ENCODE peak calls at places on chromosome 10, in six cellular contexts. U is stromal cell of bone marrow; J is T-helper 22 cell; E is activated CD4-positive, alpha-beta T cell treated with anti-CD3 and anti-CD28 coated beads for 48 hours; K is stomach; Q is GM23248. G is an unnamed sample.

GRCh38 chr10:30565449-30565848 is 64.1 kb downstream of the LYZL2 start:
- DNase-seq in J (no peak), Q (no peak), E (no peak), K (no peak), U (no peak), G (no peak)

GRCh38 chr10:44203535-44203934 is 181.4 kb downstream of the CXCL12 start:
- DNase-seq in E (no peak), Q (no peak), J (no peak), K (no peak), U (no peak), G (no peak)

GRCh38 chr10:60963441-60964256 is 19.7 kb upstream of the RHOBTB1 start:
- DNase-seq in J (no peak), Q (peak; percentile 73), E (no peak), K (no peak), U (no peak), G (no peak)

GRCh38 chr10:118028619-118029018 is 18.1 kb downstream of the RAB11FIP2 start:
- DNase-seq in J (no peak), Q (no peak), E (no peak), U (no peak), K (no peak), G (no peak)

GRCh38 chr10:117501460-117502035 is 41.0 kb upstream of the EMX2 start:
- DNase-seq in K (no peak), U (no peak), E (no peak), Q (no peak), J (no peak), G (no peak)

GRCh38 chr10:77939561-77940001 is 13.0 kb upstream of the DLG5 start:
- DNase-seq in K (peak; percentile 58), U (peak; percentile 85), J (no peak), Q (peak; percentile 43), E (no peak), G (no peak)

GRCh38 chr10:2958659-2959058 is 108.7 kb upstream of the PFKP start:
- DNase-seq in J (no peak), E (no peak), Q (no peak), U (no peak), K (no peak), G (no peak)

GRCh38 chr10:7756360-7756992 is 31.3 kb downstream of the KIN start:
- DNase-seq in K (peak; percentile 34), U (peak; percentile 8), J (no peak), E (peak; percentile 22), Q (peak; percentile 48), G (no peak)

GRCh38 chr10:89741126-89741762 is 39.9 kb downstream of the KIF20B start:
- DNase-seq in Q (no peak), U (no peak), K (no peak), E (no peak), J (no peak), G (no peak)

GRCh38 chr10:9379183-9379582 is 1324.7 kb downstream of the GATA3 start:
- DNase-seq in U (no peak), Q (no peak), J (no peak), K (no peak), E (no peak), G (no peak)

GRCh38 chr10:32372000-32372875 is 25.3 kb upstream of the EPC1 start:
- DNase-seq in J (no peak), K (peak; percentile 56), U (no peak), E (no peak), Q (peak; percentile 32), G (no peak)

GRCh38 chr10:96470108-96470743 is 43.5 kb downstream of the TLL2 start:
- DNase-seq in J (no peak), E (peak; percentile 55), Q (peak; percentile 53), U (no peak), K (peak; percentile 31), G (no peak)

GRCh38 chr10:121593267-121593666 is 5.0 kb downstream of the FGFR2 start:
- DNase-seq in K (no peak), Q (no peak), U (no peak), E (no peak), J (no peak), G (no peak)

GRCh38 chr10:48442090-48442808 is 135.8 kb downstream of the MAPK8 start:
- DNase-seq in K (no peak), Q (no peak), U (no peak), E (no peak), J (no peak), G (no peak)

GRCh38 chr10:132997517-132998265 is 55.3 kb upstream of the CFAP46 start:
- DNase-seq in U (no peak), E (no peak), K (no peak), J (no peak), Q (no peak), G (no peak)

GRCh38 chr10:4345842-4346241 is 480.2 kb upstream of the AKR1E2 start:
- DNase-seq in K (no peak), J (no peak), U (no peak), E (no peak), Q (peak; percentile 7), G (no peak)

GRCh38 chr10:33345236-33345635 is 10.8 kb upstream of the NRP1 start:
- DNase-seq in J (no peak), E (no peak), K (no peak), U (no peak), Q (no peak), G (no peak)

GRCh38 chr10:97673736-97674525 is 13.1 kb downstream of the AVPI1 start:
- DNase-seq in U (peak; percentile 45), Q (peak; percentile 78), J (no peak), E (peak; percentile 60), K (no peak), G (no peak)

GRCh38 chr10:50325449-50326188 is 74.3 kb upstream of the ASAH2 start:
- DNase-seq in U (peak; percentile 96), K (peak; percentile 52), E (peak; percentile 13), J (no peak), Q (peak; percentile 99), G (no peak)

GRCh38 chr10:18735711-18736110 is 76.5 kb downstream of the ARL5B start:
- DNase-seq in U (no peak), K (no peak), E (no peak), Q (no peak), J (no peak), G (no peak)

GRCh38 chr10:129615381-129615780 is 148.3 kb downstream of the MGMT start:
- DNase-seq in U (no peak), J (no peak), E (no peak), K (no peak), Q (no peak), G (no peak)

GRCh38 chr10:58661336-58661735 is 148.7 kb downstream of the BICC1 start:
- DNase-seq in K (no peak), U (no peak), J (no peak), Q (peak; percentile 84), E (no peak), G (no peak)

GRCh38 chr10:5094265-5095205 is at the start of gene AKR1C3:
- DNase-seq in Q (peak; percentile 88), K (no peak), E (no peak), U (peak; percentile 77), J (no peak), G (no peak)

GRCh38 chr10:124717911-124718734 is 26.1 kb downstream of the FAM53B start:
- DNase-seq in K (no peak), U (no peak), J (peak; percentile 87), Q (no peak), E (peak; percentile 84), G (no peak)

GRCh38 chr10:64430690-64431323 is 909.6 kb downstream of the REEP3 start:
- DNase-seq in K (no peak), U (peak; percentile 18), Q (no peak), E (no peak), J (no peak), G (no peak)

GRCh38 chr10:106682175-106682574 is 482.3 kb downstream of the SORCS1 start:
- DNase-seq in E (no peak), K (no peak), U (no peak), J (no peak), Q (peak; percentile 23), G (no peak)

GRCh38 chr10:133226251-133226808 is 3.7 kb upstream of the UTF1 start:
- DNase-seq in J (no peak), E (no peak), K (no peak), Q (peak; percentile 45), U (no peak), G (no peak)

GRCh38 chr10:108582387-108582786 is 1340.9 kb downstream of the XPNPEP1 start:
- DNase-seq in E (no peak), U (no peak), K (no peak), Q (peak; percentile 46), J (no peak), G (no peak)

GRCh38 chr10:3570855-3571266 is 214.1 kb downstream of the KLF6 start:
- DNase-seq in K (no peak), U (no peak), J (no peak), Q (peak; percentile 33), E (no peak), G (no peak)

GRCh38 chr10:93859049-93859655 is 34.6 kb upstream of the SLC35G1 start:
- DNase-seq in J (no peak), K (no peak), U (no peak), E (no peak), Q (peak; percentile 28), G (no peak)

GRCh38 chr10:124997791-124998623 is 56.1 kb downstream of the ZRANB1 start:
- DNase-seq in J (no peak), Q (no peak), K (no peak), U (no peak), E (no peak), G (no peak)

GRCh38 chr10:100618091-100618615 is 82.4 kb downstream of the HIF1AN start:
- DNase-seq in Q (no peak), K (no peak), J (no peak), E (no peak), U (no peak), G (no peak)

G was measured in NCI-H1105.